ENCODE peak calls at places on chromosome 4, in seven cellular contexts. B, Q, N, E, W, T and A are unnamed samples.

GRCh38 chr4:739569-739968 is 33.9 kb downstream of the PCGF3 start:
- DNase-seq in B (no peak), Q (no peak), N (no peak), E (no peak), W (no peak), T (no peak), A (no peak)

GRCh38 chr4:5192271-5192670 is 141.0 kb downstream of the STK32B start:
- DNase-seq in B (no peak), Q (no peak), N (no peak), E (no peak), W (no peak), T (no peak), A (no peak)

GRCh38 chr4:13413719-13414437 is 70.3 kb downstream of the RAB28 start:
- DNase-seq in B (no peak), Q (no peak), N (no peak), E (no peak), W (no peak), T (no peak), A (no peak)

GRCh38 chr4:163113921-163114703 is 52.6 kb downstream of the NAF1 start:
- DNase-seq in B (no peak), Q (peak), N (no peak), E (no peak), W (no peak), T (no peak), A (peak)

GRCh38 chr4:124722069-124722468 is 9.5 kb upstream of the ANKRD50 start:
- DNase-seq in B (no peak), Q (peak), N (no peak), E (no peak), W (no peak), T (no peak), A (peak)

GRCh38 chr4:48725414-48725813 is 54.7 kb downstream of the FRYL start:
- DNase-seq in B (no peak), Q (no peak), N (no peak), E (no peak), W (no peak), T (no peak), A (no peak)

GRCh38 chr4:89482926-89483595 is 175.5 kb upstream of the GPRIN3 start:
- DNase-seq in B (no peak), Q (peak), N (no peak), E (no peak), W (no peak), T (no peak), A (peak)

GRCh38 chr4:184274288-184274951 is 56.7 kb upstream of the ENPP6 start:
- DNase-seq in B (no peak), Q (no peak), N (no peak), E (no peak), W (no peak), T (no peak), A (no peak)

GRCh38 chr4:139301143-139301820 is at the start of gene NAA15:
- DNase-seq in B (peak), Q (peak), N (peak), E (peak), W (peak), T (peak), A (peak)

GRCh38 chr4:54315561-54315960 is 86.5 kb downstream of the PDGFRA start:
- DNase-seq in B (no peak), Q (no peak), N (no peak), E (no peak), W (no peak), T (no peak), A (no peak)

GRCh38 chr4:16692021-16692420 is 206.4 kb downstream of the LDB2 start:
- DNase-seq in B (no peak), Q (peak), N (no peak), E (no peak), W (no peak), T (no peak), A (no peak)

GRCh38 chr4:141132689-141133145 is 552 bp downstream of the RNF150 start:
- DNase-seq in B (peak), Q (no peak), N (no peak), E (peak), W (peak), T (peak), A (peak)

GRCh38 chr4:38223801-38224236 is 263.6 kb downstream of the PTTG2 start:
- DNase-seq in B (peak), Q (no peak), N (no peak), E (no peak), W (no peak), T (no peak), A (no peak)